ENCODE peak calls at places on chromosomes 6 and 20, in five cellular contexts. T is heart right ventricle, I is GM06990, H is skeletal muscle cell, P is K562. N is an unnamed sample.
A peak's percentile ranks its signal among the peaks of the same experiment; 100 is the strongest.

GRCh38 chr20:51446656-51447055 is 95.9 kb downstream of the NFATC2 start:
- DNase-seq in T (no peak), I (no peak), H (peak; percentile 60), P (peak; percentile 59), N (peak; percentile 63)

GRCh38 chr6:45813943-45814342 is 201.7 kb downstream of the CLIC5 start:
- DNase-seq in T (no peak), I (no peak), H (no peak), P (no peak), N (no peak)

GRCh38 chr20:53180928-53181362 is 208.8 kb downstream of the TSHZ2 start:
- DNase-seq in T (no peak), I (no peak), H (no peak), P (peak; percentile 44), N (no peak)

GRCh38 chr20:16701296-16701695 is 28.5 kb upstream of the SNRPB2 start:
- DNase-seq in T (no peak), I (no peak), H (no peak), P (no peak), N (no peak)

GRCh38 chr6:152575621-152576150 is 61.5 kb downstream of the SYNE1 start:
- DNase-seq in T (no peak), I (no peak), H (no peak), P (no peak), N (peak; percentile 54)

GRCh38 chr6:89985744-89986493 is 91.7 kb downstream of the GJA10 start:
- DNase-seq in T (peak; percentile 19), I (no peak), H (peak; percentile 96), P (peak; percentile 17), N (peak; percentile 80)

GRCh38 chr20:62561182-62561581 is 81.1 kb upstream of the SLCO4A1 start:
- DNase-seq in T (no peak), I (no peak), H (no peak), P (no peak), N (no peak)

GRCh38 chr20:5024982-5025381 is 23.7 kb upstream of the SLC23A2 start:
- DNase-seq in T (no peak), I (no peak), H (no peak), P (no peak), N (no peak)

GRCh38 chr6:19892250-19892649 is 55.1 kb downstream of the ID4 start:
- DNase-seq in T (no peak), I (no peak), H (no peak), P (no peak), N (no peak)